ENCODE peak calls at places on chromosomes 13 and 19, in six cellular contexts. J is heart left ventricle; D is HCT116; Q is Peyer's patch; N is CD8-positive, alpha-beta T cell; C is neural progenitor cell. E is an unnamed sample.

GRCh38 chr13:113592571-113592970 is 8.0 kb downstream of the TFDP1 start:
- DNase-seq in J (peak; percentile 27), D (no peak), Q (no peak), N (no peak), C (no peak), E (no peak)

GRCh38 chr19:48341006-48341405 is 15.7 kb downstream of the EMP3 start:
- DNase-seq in J (no peak), D (no peak), Q (no peak), N (no peak), C (no peak), E (no peak)

GRCh38 chr13:21240586-21240985 is 64.1 kb downstream of the MRPL57 start:
- DNase-seq in J (no peak), D (no peak), Q (no peak), N (no peak), C (no peak), E (peak; percentile 49)

GRCh38 chr19:19067276-19068072 is 3.7 kb downstream of the SLC25A42 start:
- DNase-seq in J (no peak), D (no peak), Q (no peak), N (no peak), C (no peak), E (no peak)

GRCh38 chr19:28466107-28467045 is 746.6 kb downstream of the UQCRFS1 start:
- DNase-seq in J (peak; percentile 72), D (no peak), Q (peak; percentile 29), N (peak; percentile 70), C (peak; percentile 76), E (no peak)

GRCh38 chr13:48400820-48401219 is 12.1 kb downstream of the LPAR6 start:
- DNase-seq in J (no peak), D (no peak), Q (no peak), N (no peak), C (no peak), E (peak; percentile 73)

GRCh38 chr13:23074054-23074805 is 106.5 kb upstream of the SGCG start:
- DNase-seq in J (no peak), D (no peak), Q (no peak), N (no peak), C (no peak), E (no peak)

GRCh38 chr13:67204731-67205130 is 25.4 kb downstream of the PCDH9 start:
- DNase-seq in J (no peak), D (no peak), Q (no peak), N (no peak), C (no peak), E (no peak)

GRCh38 chr13:20128459-20128927 is 32.4 kb downstream of the GJA3 start:
- DNase-seq in J (no peak), D (no peak), Q (no peak), N (peak; percentile 14), C (peak; percentile 51), E (no peak)

GRCh38 chr13:30446122-30446500 is 19.6 kb downstream of the HMGB1 start:
- DNase-seq in J (no peak), D (no peak), Q (no peak), N (no peak), C (peak; percentile 40), E (no peak)

GRCh38 chr19:32824136-32824835 is 45.3 kb downstream of the SLC7A9 start:
- DNase-seq in J (no peak), D (no peak), Q (no peak), N (no peak), C (peak; percentile 36), E (no peak)

GRCh38 chr13:106234656-106235055 is 300.8 kb downstream of the EFNB2 start:
- DNase-seq in J (no peak), D (no peak), Q (no peak), N (no peak), C (peak; percentile 8), E (no peak)

GRCh38 chr13:27795718-27796019 is 3.4 kb downstream of the GSX1 start:
- DNase-seq in J (no peak), D (no peak), Q (no peak), N (no peak), C (no peak), E (no peak)
- TF ChIP-seq CTCF in J (no peak), D (no peak), Q (no peak), N (no peak), C (no peak), E (no peak)

GRCh38 chr19:49470615-49470978 is 3.4 kb upstream of the FLT3LG start:
- DNase-seq in J (no peak), D (no peak), Q (no peak), N (no peak), C (no peak), E (no peak)

GRCh38 chr19:49465371-49465770 is 8.6 kb upstream of the FLT3LG start:
- DNase-seq in J (no peak), D (no peak), Q (no peak), N (no peak), C (no peak), E (no peak)

GRCh38 chr19:49468199-49468598 is 5.8 kb upstream of the FLT3LG start:
- DNase-seq in J (no peak), D (no peak), Q (no peak), N (no peak), C (no peak), E (no peak)

GRCh38 chr19:49469828-49470614 is 4.0 kb upstream of the FLT3LG start:
- DNase-seq in J (peak; percentile 77), D (no peak), Q (peak; percentile 88), N (peak; percentile 80), C (no peak), E (no peak)

GRCh38 chr19:49468746-49469447 is 5.1 kb upstream of the FLT3LG start:
- DNase-seq in J (peak; percentile 74), D (no peak), Q (peak; percentile 90), N (peak; percentile 91), C (peak; percentile 94), E (no peak)
- H3K4me3 ChIP-seq in J (no peak overlapping the region), D (no peak overlapping the region), Q (no peak overlapping the region), N (peak overlapping the region; percentile 9), C (no peak overlapping the region), E (no peak overlapping the region)

GRCh38 chr19:1312732-1313694 is 27.3 kb downstream of the EFNA2 start:
- DNase-seq in J (no peak), D (peak; percentile 23), Q (no peak), N (no peak), C (peak; percentile 48), E (no peak)

GRCh38 chr19:1310853-1311180 is 25.1 kb downstream of the EFNA2 start:
- DNase-seq in J (no peak), D (no peak), Q (no peak), N (no peak), C (peak; percentile 69), E (no peak)

GRCh38 chr19:1313695-1314613 is 28.3 kb downstream of the EFNA2 start:
- DNase-seq in J (no peak), D (no peak), Q (no peak), N (no peak), C (no peak), E (no peak)

GRCh38 chr19:1309977-1310852 is 24.5 kb downstream of the EFNA2 start:
- DNase-seq in J (no peak), D (no peak), Q (no peak), N (no peak), C (no peak), E (no peak)

GRCh38 chr19:1311543-1312091 is 25.9 kb downstream of the EFNA2 start:
- DNase-seq in J (no peak), D (no peak), Q (no peak), N (no peak), C (peak; percentile 46), E (no peak)
- H3K27me3 ChIP-seq in J (peaks cover 31% of the 10 kb centered on the region), D (no peaks in the 10 kb centered on the region), Q (peaks cover 3% of the 10 kb centered on the region), N (peaks cover 9% of the 10 kb centered on the region), C (peaks cover 19% of the 10 kb centered on the region), E (peaks cover 7% of the 10 kb centered on the region)

GRCh38 chr13:36850790-36851438 is 31.9 kb downstream of the RFXAP start:
- DNase-seq in J (no peak), D (no peak), Q (no peak), N (no peak), C (peak; percentile 41), E (no peak)
- TF ChIP-seq CTCF in J (no peak), D (no peak), Q (peak; percentile 12), N (no peak), C (peak; percentile 62), E (peak; percentile 31)

GRCh38 chr19:44759083-44759804 is 10.7 kb downstream of the BCL3 start:
- DNase-seq in J (peak; percentile 1), D (no peak), Q (no peak), N (no peak), C (no peak), E (no peak)
- H3K4me3 ChIP-seq in J (no peak overlapping the region), D (no peak overlapping the region), Q (no peak overlapping the region), N (no peak overlapping the region), C (no peak overlapping the region), E (no peak overlapping the region)

DNA sequence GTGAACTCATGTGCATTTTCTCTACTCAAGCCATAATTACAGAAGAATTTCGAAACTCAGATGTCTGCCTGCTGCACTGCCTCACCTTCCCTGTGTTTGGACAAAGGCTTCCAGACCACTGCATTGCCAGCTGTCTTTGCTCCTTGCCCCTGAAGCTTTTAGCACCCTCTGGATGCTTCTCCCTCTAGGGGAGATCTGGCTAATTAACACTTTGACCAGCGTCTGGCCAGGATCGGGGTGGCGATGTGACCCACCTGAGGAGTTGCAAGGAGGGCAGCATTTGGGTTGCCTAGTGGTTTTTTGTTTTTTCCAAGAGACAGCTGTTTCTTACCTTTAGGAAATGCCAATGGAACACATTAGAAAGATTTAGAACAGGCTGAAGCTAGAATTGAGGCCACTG is 127.7 kb upstream of the ZNF536 start:
- DNase-seq in J (no peak), D (no peak), Q (no peak), N (no peak), C (no peak), E (no peak)
- H3K27me3 ChIP-seq in J (peaks cover 10% of the 10 kb centered on the region), D (peaks cover 42% of the 10 kb centered on the region), Q (no peaks in the 10 kb centered on the region), N (no peaks in the 10 kb centered on the region), C (no peaks in the 10 kb centered on the region), E (no peaks in the 10 kb centered on the region)